ENCODE peak calls at places on chromosomes 4 and X, in four cellular contexts. One of them, this sample, is unnamed.

GRCh38 chrX:45196701-45197100 is 4.0 kb downstream of the DIPK2B start:
- DNase-seq in GM20000: no peak
- DNase-seq in right lobe of liver: no peak
- DNase-seq in activated T-helper 1 cell treated with anti-CD3 and anti-CD28 coated beads, Interleukin-2, amount 50 U/mL, for 16 hours: no peak
- DNase-seq in this sample: no peak

GRCh38 chr4:48944659-48945290 is 38.2 kb upstream of the OCIAD2 start:
- DNase-seq in GM20000: peak
- DNase-seq in right lobe of liver: no peak
- DNase-seq in activated T-helper 1 cell treated with anti-CD3 and anti-CD28 coated beads, Interleukin-2, amount 50 U/mL, for 16 hours: no peak
- DNase-seq in this sample: peak

GRCh38 chr4:88697113-88697512 is 516 bp downstream of the NAP1L5 start:
- DNase-seq in GM20000: no peak
- DNase-seq in right lobe of liver: no peak
- DNase-seq in activated T-helper 1 cell treated with anti-CD3 and anti-CD28 coated beads, Interleukin-2, amount 50 U/mL, for 16 hours: no peak
- DNase-seq in this sample: no peak

GRCh38 chr4:76950846-76951321 is 1.3 kb downstream of the SEPTIN11 start:
- DNase-seq in GM20000: peak
- DNase-seq in right lobe of liver: peak
- DNase-seq in activated T-helper 1 cell treated with anti-CD3 and anti-CD28 coated beads, Interleukin-2, amount 50 U/mL, for 16 hours: no peak
- DNase-seq in this sample: peak

GRCh38 chr4:128241425-128241913 is 46.1 kb downstream of the PGRMC2 start:
- DNase-seq in GM20000: no peak
- DNase-seq in right lobe of liver: peak
- DNase-seq in activated T-helper 1 cell treated with anti-CD3 and anti-CD28 coated beads, Interleukin-2, amount 50 U/mL, for 16 hours: no peak
- DNase-seq in this sample: no peak

GRCh38 chr4:168917150-168917779 is 92.8 kb downstream of the CBR4 start:
- DNase-seq in GM20000: peak
- DNase-seq in right lobe of liver: no peak
- DNase-seq in activated T-helper 1 cell treated with anti-CD3 and anti-CD28 coated beads, Interleukin-2, amount 50 U/mL, for 16 hours: no peak
- DNase-seq in this sample: peak

GRCh38 chrX:127276326-127276725 is 456.8 kb downstream of the PRR32 start:
- DNase-seq in GM20000: no peak
- DNase-seq in right lobe of liver: no peak
- DNase-seq in activated T-helper 1 cell treated with anti-CD3 and anti-CD28 coated beads, Interleukin-2, amount 50 U/mL, for 16 hours: no peak
- DNase-seq in this sample: no peak

GRCh38 chr4:10529891-10530786 is 72.9 kb upstream of the ZNF518B start:
- DNase-seq in GM20000: no peak
- DNase-seq in right lobe of liver: no peak
- DNase-seq in activated T-helper 1 cell treated with anti-CD3 and anti-CD28 coated beads, Interleukin-2, amount 50 U/mL, for 16 hours: no peak
- DNase-seq in this sample: no peak

GRCh38 chr4:1871471-1872021 is 353 bp downstream of the NSD2 start:
- DNase-seq in GM20000: peak
- DNase-seq in right lobe of liver: no peak
- DNase-seq in activated T-helper 1 cell treated with anti-CD3 and anti-CD28 coated beads, Interleukin-2, amount 50 U/mL, for 16 hours: no peak
- DNase-seq in this sample: peak

GRCh38 chr4:40395908-40396806 is 61.0 kb downstream of the CHRNA9 start:
- DNase-seq in GM20000: no peak
- DNase-seq in right lobe of liver: peak
- DNase-seq in activated T-helper 1 cell treated with anti-CD3 and anti-CD28 coated beads, Interleukin-2, amount 50 U/mL, for 16 hours: no peak
- DNase-seq in this sample: no peak

GRCh38 chr4:174198396-174199179 is 84.9 kb downstream of the FBXO8 start:
- DNase-seq in GM20000: no peak
- DNase-seq in right lobe of liver: no peak
- DNase-seq in activated T-helper 1 cell treated with anti-CD3 and anti-CD28 coated beads, Interleukin-2, amount 50 U/mL, for 16 hours: no peak
- DNase-seq in this sample: no peak

GRCh38 chrX:15672886-15673285 is 8.3 kb upstream of the CLTRN start:
- DNase-seq in GM20000: no peak
- DNase-seq in right lobe of liver: no peak
- DNase-seq in activated T-helper 1 cell treated with anti-CD3 and anti-CD28 coated beads, Interleukin-2, amount 50 U/mL, for 16 hours: no peak
- DNase-seq in this sample: no peak

This sample was measured in NAMALWA.